ENCODE peak calls at places on chromosomes 13 and 19, in ten cellular contexts. One of them, this sample, is unnamed.

GRCh38 chr13:81184556-81185265 is 843.8 kb upstream of the SPRY2 start:
- DNase-seq in brain microvascular endothelial cell: peak
- DNase-seq in fibroblast of the aortic adventitia: no peak
- DNase-seq in astrocyte: peak
- DNase-seq in dorsolateral prefrontal cortex: no peak
- DNase-seq in GM23338: no peak
- DNase-seq in AG04450: peak
- DNase-seq in mucosa of descending colon: no peak
- DNase-seq in foreskin fibroblast: peak
- DNase-seq in AG09309: no peak
- DNase-seq in this sample: no peak

GRCh38 chr13:102773441-102774209 is at the start of gene TEX30:
- DNase-seq in foreskin fibroblast: peak
- DNase-seq in AG09309: peak
- DNase-seq in mucosa of descending colon: peak
- DNase-seq in astrocyte: peak
- DNase-seq in dorsolateral prefrontal cortex: peak
- DNase-seq in fibroblast of the aortic adventitia: peak
- DNase-seq in GM23338: peak
- DNase-seq in brain microvascular endothelial cell: peak
- DNase-seq in AG04450: peak
- DNase-seq in this sample: no peak

GRCh38 chr13:110334256-110334655 is 27.2 kb downstream of the COL4A2 start:
- DNase-seq in AG09309: no peak
- DNase-seq in mucosa of descending colon: no peak
- DNase-seq in astrocyte: peak
- DNase-seq in brain microvascular endothelial cell: peak
- DNase-seq in AG04450: no peak
- DNase-seq in dorsolateral prefrontal cortex: no peak
- DNase-seq in fibroblast of the aortic adventitia: no peak
- DNase-seq in GM23338: no peak
- DNase-seq in foreskin fibroblast: no peak
- DNase-seq in this sample: no peak

GRCh38 chr13:106373989-106374572 is 161.4 kb downstream of the EFNB2 start:
- DNase-seq in fibroblast of the aortic adventitia: peak
- DNase-seq in GM23338: no peak
- DNase-seq in astrocyte: peak
- DNase-seq in foreskin fibroblast: peak
- DNase-seq in AG09309: peak
- DNase-seq in AG04450: no peak
- DNase-seq in dorsolateral prefrontal cortex: no peak
- DNase-seq in brain microvascular endothelial cell: no peak
- DNase-seq in mucosa of descending colon: no peak
- DNase-seq in this sample: no peak

GRCh38 chr19:55369651-55370304 is 485 bp downstream of the IL11 start:
- DNase-seq in astrocyte: peak
- DNase-seq in dorsolateral prefrontal cortex: no peak
- DNase-seq in AG04450: peak
- DNase-seq in foreskin fibroblast: peak
- DNase-seq in AG09309: no peak
- DNase-seq in fibroblast of the aortic adventitia: peak
- DNase-seq in GM23338: peak
- DNase-seq in mucosa of descending colon: no peak
- DNase-seq in brain microvascular endothelial cell: peak
- DNase-seq in this sample: no peak

GRCh38 chr13:24995225-24995804 is 100.6 kb upstream of the PABPC3 start:
- DNase-seq in astrocyte: peak
- DNase-seq in brain microvascular endothelial cell: peak
- DNase-seq in dorsolateral prefrontal cortex: no peak
- DNase-seq in AG04450: peak
- DNase-seq in mucosa of descending colon: peak
- DNase-seq in AG09309: peak
- DNase-seq in foreskin fibroblast: peak
- DNase-seq in GM23338: peak
- DNase-seq in fibroblast of the aortic adventitia: peak
- DNase-seq in this sample: peak

GRCh38 chr13:49586717-49587116 is 1.4 kb upstream of the RCBTB1 start:
- DNase-seq in mucosa of descending colon: no peak
- DNase-seq in fibroblast of the aortic adventitia: no peak
- DNase-seq in dorsolateral prefrontal cortex: no peak
- DNase-seq in foreskin fibroblast: no peak
- DNase-seq in GM23338: no peak
- DNase-seq in AG09309: no peak
- DNase-seq in AG04450: no peak
- DNase-seq in brain microvascular endothelial cell: no peak
- DNase-seq in astrocyte: no peak
- DNase-seq in this sample: no peak

GRCh38 chr13:112186091-112186490 is 119.1 kb downstream of the SOX1 start:
- DNase-seq in AG09309: no peak
- DNase-seq in mucosa of descending colon: no peak
- DNase-seq in astrocyte: no peak
- DNase-seq in brain microvascular endothelial cell: no peak
- DNase-seq in foreskin fibroblast: no peak
- DNase-seq in AG04450: no peak
- DNase-seq in GM23338: no peak
- DNase-seq in fibroblast of the aortic adventitia: no peak
- DNase-seq in dorsolateral prefrontal cortex: no peak
- DNase-seq in this sample: no peak

GRCh38 chr19:17160908-17161307 is 54.2 kb upstream of the USE1 start:
- DNase-seq in astrocyte: no peak
- DNase-seq in GM23338: no peak
- DNase-seq in AG04450: no peak
- DNase-seq in foreskin fibroblast: no peak
- DNase-seq in fibroblast of the aortic adventitia: no peak
- DNase-seq in brain microvascular endothelial cell: no peak
- DNase-seq in dorsolateral prefrontal cortex: no peak
- DNase-seq in mucosa of descending colon: no peak
- DNase-seq in AG09309: no peak
- DNase-seq in this sample: no peak

GRCh38 chr13:94400874-94401273 is 78.6 kb downstream of the DCT start:
- DNase-seq in dorsolateral prefrontal cortex: no peak
- DNase-seq in AG09309: no peak
- DNase-seq in fibroblast of the aortic adventitia: no peak
- DNase-seq in brain microvascular endothelial cell: no peak
- DNase-seq in mucosa of descending colon: no peak
- DNase-seq in astrocyte: no peak
- DNase-seq in AG04450: no peak
- DNase-seq in GM23338: no peak
- DNase-seq in foreskin fibroblast: no peak
- DNase-seq in this sample: no peak

GRCh38 chr13:109897988-109898623 is 111.7 kb upstream of the IRS2 start:
- DNase-seq in GM23338: no peak
- DNase-seq in AG09309: no peak
- DNase-seq in foreskin fibroblast: no peak
- DNase-seq in brain microvascular endothelial cell: no peak
- DNase-seq in astrocyte: no peak
- DNase-seq in fibroblast of the aortic adventitia: no peak
- DNase-seq in AG04450: no peak
- DNase-seq in mucosa of descending colon: no peak
- DNase-seq in dorsolateral prefrontal cortex: no peak
- DNase-seq in this sample: no peak

GRCh38 chr19:35354898-35355297 is 3.4 kb upstream of the FFAR3 start:
- DNase-seq in AG04450: no peak
- DNase-seq in mucosa of descending colon: no peak
- DNase-seq in foreskin fibroblast: no peak
- DNase-seq in brain microvascular endothelial cell: no peak
- DNase-seq in astrocyte: no peak
- DNase-seq in GM23338: no peak
- DNase-seq in AG09309: no peak
- DNase-seq in dorsolateral prefrontal cortex: no peak
- DNase-seq in fibroblast of the aortic adventitia: no peak
- DNase-seq in this sample: no peak

GRCh38 chr19:42201489-42202289 is 15.8 kb downstream of the DEDD2 start:
- DNase-seq in fibroblast of the aortic adventitia: no peak
- DNase-seq in brain microvascular endothelial cell: no peak
- DNase-seq in mucosa of descending colon: peak
- DNase-seq in dorsolateral prefrontal cortex: no peak
- DNase-seq in foreskin fibroblast: no peak
- DNase-seq in AG09309: no peak
- DNase-seq in astrocyte: no peak
- DNase-seq in GM23338: no peak
- DNase-seq in AG04450: no peak
- DNase-seq in this sample: no peak

GRCh38 chr13:32837307-32837972 is 178.8 kb upstream of the KL start:
- DNase-seq in foreskin fibroblast: no peak
- DNase-seq in AG04450: no peak
- DNase-seq in dorsolateral prefrontal cortex: no peak
- DNase-seq in AG09309: no peak
- DNase-seq in brain microvascular endothelial cell: no peak
- DNase-seq in mucosa of descending colon: no peak
- DNase-seq in astrocyte: no peak
- DNase-seq in fibroblast of the aortic adventitia: no peak
- DNase-seq in GM23338: no peak
- DNase-seq in this sample: no peak

GRCh38 chr19:47013041-47013517 is 6.6 kb upstream of the NPAS1 start:
- DNase-seq in fibroblast of the aortic adventitia: peak
- DNase-seq in AG09309: peak
- DNase-seq in GM23338: peak
- DNase-seq in mucosa of descending colon: peak
- DNase-seq in brain microvascular endothelial cell: peak
- DNase-seq in astrocyte: peak
- DNase-seq in foreskin fibroblast: peak
- DNase-seq in dorsolateral prefrontal cortex: peak
- DNase-seq in AG04450: peak
- DNase-seq in this sample: no peak

GRCh38 chr19:45947926-45948325 is 25.7 kb downstream of the NOVA2 start:
- DNase-seq in AG04450: no peak
- DNase-seq in fibroblast of the aortic adventitia: peak
- DNase-seq in AG09309: no peak
- DNase-seq in astrocyte: peak
- DNase-seq in mucosa of descending colon: no peak
- DNase-seq in foreskin fibroblast: peak
- DNase-seq in dorsolateral prefrontal cortex: no peak
- DNase-seq in GM23338: no peak
- DNase-seq in brain microvascular endothelial cell: no peak
- DNase-seq in this sample: peak

GRCh38 chr13:20989883-20990282 is 71.5 kb downstream of the LATS2 start:
- DNase-seq in astrocyte: no peak
- DNase-seq in dorsolateral prefrontal cortex: no peak
- DNase-seq in foreskin fibroblast: no peak
- DNase-seq in mucosa of descending colon: no peak
- DNase-seq in AG09309: no peak
- DNase-seq in brain microvascular endothelial cell: no peak
- DNase-seq in GM23338: no peak
- DNase-seq in AG04450: no peak
- DNase-seq in fibroblast of the aortic adventitia: no peak
- DNase-seq in this sample: no peak

GRCh38 chr19:48836089-48837017 is at the start of gene HSD17B14:
- DNase-seq in AG09309: no peak
- DNase-seq in fibroblast of the aortic adventitia: peak
- DNase-seq in foreskin fibroblast: peak
- DNase-seq in AG04450: no peak
- DNase-seq in brain microvascular endothelial cell: peak
- DNase-seq in astrocyte: peak
- DNase-seq in mucosa of descending colon: no peak
- DNase-seq in dorsolateral prefrontal cortex: peak
- DNase-seq in GM23338: peak
- DNase-seq in this sample: no peak

GRCh38 chr13:26400545-26400944 is 146.6 kb downstream of the CDK8 start:
- DNase-seq in AG04450: no peak
- DNase-seq in astrocyte: no peak
- DNase-seq in GM23338: no peak
- DNase-seq in fibroblast of the aortic adventitia: no peak
- DNase-seq in AG09309: no peak
- DNase-seq in mucosa of descending colon: no peak
- DNase-seq in foreskin fibroblast: no peak
- DNase-seq in brain microvascular endothelial cell: no peak
- DNase-seq in dorsolateral prefrontal cortex: no peak
- DNase-seq in this sample: no peak

GRCh38 chr19:2770055-2771013 is 12.7 kb downstream of the SGTA start:
- DNase-seq in AG04450: peak
- DNase-seq in brain microvascular endothelial cell: no peak
- DNase-seq in foreskin fibroblast: peak
- DNase-seq in AG09309: no peak
- DNase-seq in mucosa of descending colon: peak
- DNase-seq in astrocyte: no peak
- DNase-seq in dorsolateral prefrontal cortex: no peak
- DNase-seq in GM23338: no peak
- DNase-seq in fibroblast of the aortic adventitia: peak
- DNase-seq in this sample: no peak
- H3K4me3 ChIP-seq in AG04450: no peak
- H3K4me3 ChIP-seq in brain microvascular endothelial cell: no peak
- H3K4me3 ChIP-seq in foreskin fibroblast: no peak
- H3K4me3 ChIP-seq in AG09309: no peak
- H3K4me3 ChIP-seq in mucosa of descending colon: no peak
- H3K4me3 ChIP-seq in astrocyte: no peak
- H3K4me3 ChIP-seq in dorsolateral prefrontal cortex: no peak
- H3K4me3 ChIP-seq in GM23338: no peak
- H3K4me3 ChIP-seq in fibroblast of the aortic adventitia: no peak
- H3K4me3 ChIP-seq in this sample: no peak

GRCh38 chr19:12801466-12802266 is at the start of the genes PRDX2 and THSD8:
- DNase-seq in dorsolateral prefrontal cortex: peak
- DNase-seq in fibroblast of the aortic adventitia: peak
- DNase-seq in AG04450: no peak
- DNase-seq in astrocyte: no peak
- DNase-seq in AG09309: no peak
- DNase-seq in brain microvascular endothelial cell: no peak
- DNase-seq in mucosa of descending colon: peak
- DNase-seq in foreskin fibroblast: peak
- DNase-seq in GM23338: peak
- DNase-seq in this sample: no peak
- TF ChIP-seq CTCF in dorsolateral prefrontal cortex: peak
- TF ChIP-seq CTCF in fibroblast of the aortic adventitia: no peak
- TF ChIP-seq CTCF in AG04450: no peak
- TF ChIP-seq CTCF in astrocyte: no peak
- TF ChIP-seq CTCF in AG09309: peak
- TF ChIP-seq CTCF in brain microvascular endothelial cell: peak
- TF ChIP-seq CTCF in mucosa of descending colon: no peak
- TF ChIP-seq CTCF in foreskin fibroblast: no peak
- TF ChIP-seq CTCF in GM23338: no peak
- TF ChIP-seq CTCF in this sample: no peak

GRCh38 chr19:2428027-2428690 is 773 bp upstream of the TIMM13 start:
- DNase-seq in astrocyte: no peak
- DNase-seq in fibroblast of the aortic adventitia: peak
- DNase-seq in dorsolateral prefrontal cortex: no peak
- DNase-seq in mucosa of descending colon: peak
- DNase-seq in GM23338: peak
- DNase-seq in brain microvascular endothelial cell: peak
- DNase-seq in foreskin fibroblast: peak
- DNase-seq in AG04450: no peak
- DNase-seq in AG09309: no peak
- DNase-seq in this sample: no peak
- H3K4me3 ChIP-seq in astrocyte: peak
- H3K4me3 ChIP-seq in fibroblast of the aortic adventitia: peak
- H3K4me3 ChIP-seq in dorsolateral prefrontal cortex: peak
- H3K4me3 ChIP-seq in mucosa of descending colon: peak
- H3K4me3 ChIP-seq in GM23338: peak
- H3K4me3 ChIP-seq in brain microvascular endothelial cell: peak
- H3K4me3 ChIP-seq in foreskin fibroblast: peak
- H3K4me3 ChIP-seq in AG04450: peak
- H3K4me3 ChIP-seq in AG09309: peak
- H3K4me3 ChIP-seq in this sample: peak

DNA sequence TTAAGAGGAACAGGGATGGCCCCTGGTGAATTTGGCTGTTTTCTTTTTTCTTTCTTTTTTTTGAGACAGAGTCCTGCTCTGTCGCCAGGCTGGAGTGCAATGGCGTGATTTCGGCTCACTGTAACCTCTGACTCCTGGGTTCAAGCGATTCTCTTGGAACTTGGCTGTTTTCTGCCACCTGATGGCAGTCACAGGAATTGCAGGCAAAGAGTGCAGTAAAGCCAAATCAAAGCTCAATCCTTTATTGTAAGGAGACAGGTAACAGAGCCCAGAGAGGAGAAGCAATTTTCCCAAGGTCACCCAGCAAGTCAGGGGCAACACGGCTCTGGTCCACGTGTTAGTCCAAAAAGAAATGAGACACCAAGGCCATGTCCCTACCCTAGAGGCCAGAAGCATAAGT is 6.2 kb downstream of the TINCR start:
- DNase-seq in GM23338: no peak
- DNase-seq in fibroblast of the aortic adventitia: no peak
- DNase-seq in AG04450: no peak
- DNase-seq in foreskin fibroblast: no peak
- DNase-seq in mucosa of descending colon: no peak
- DNase-seq in brain microvascular endothelial cell: no peak
- DNase-seq in astrocyte: no peak
- DNase-seq in AG09309: no peak
- DNase-seq in dorsolateral prefrontal cortex: no peak
- DNase-seq in this sample: no peak
- TF ChIP-seq CTCF in GM23338: peak
- TF ChIP-seq CTCF in fibroblast of the aortic adventitia: peak
- TF ChIP-seq CTCF in AG04450: peak
- TF ChIP-seq CTCF in foreskin fibroblast: peak
- TF ChIP-seq CTCF in mucosa of descending colon: no peak
- TF ChIP-seq CTCF in brain microvascular endothelial cell: peak
- TF ChIP-seq CTCF in astrocyte: peak
- TF ChIP-seq CTCF in AG09309: peak
- TF ChIP-seq CTCF in dorsolateral prefrontal cortex: no peak
- TF ChIP-seq CTCF in this sample: peak